ENCODE peak calls at places on chromosomes 4 and X, in four cellular contexts. V, B, F and S are unnamed samples.

GRCh38 chrX:20317873-20318272 is 51.2 kb upstream of the RPS6KA3 start:
- DNase-seq in V (no peak), B (no peak), F (peak; percentile 19), S (no peak)

GRCh38 chr4:121316091-121316490 is 64.7 kb downstream of the QRFPR start:
- DNase-seq in V (no peak), B (no peak), F (no peak), S (no peak)

GRCh38 chrX:132165651-132166050 is 37.8 kb upstream of the FRMD7 start:
- DNase-seq in V (no peak), B (no peak), F (no peak), S (no peak)

GRCh38 chrX:102659790-102660757 is 8.8 kb downstream of the GPRASP1 start:
- DNase-seq in V (peak; percentile 88), B (peak; percentile 6), F (peak; percentile 52), S (peak; percentile 97)

GRCh38 chr4:48375651-48376291 is 34.4 kb downstream of the SLAIN2 start:
- DNase-seq in V (peak; percentile 71), B (peak; percentile 25), F (no peak), S (peak; percentile 19)

GRCh38 chr4:75545526-75545925 is 10.3 kb upstream of the ODAPH start:
- DNase-seq in V (no peak), B (no peak), F (no peak), S (no peak)

GRCh38 chrX:13283512-13283911 is 36.3 kb downstream of the ATXN3L start:
- DNase-seq in V (no peak), B (peak; percentile 80), F (no peak), S (no peak)

GRCh38 chr4:5619913-5620625 is 88.3 kb downstream of the EVC2 start:
- DNase-seq in V (no peak), B (peak; percentile 60), F (no peak), S (no peak)

GRCh38 chr4:78661923-78662521 is 110.5 kb downstream of the ANXA3 start:
- DNase-seq in V (no peak), B (peak; percentile 58), F (no peak), S (peak; percentile 29)

GRCh38 chrX:21986596-21986995 is 45.5 kb upstream of the PHEX start:
- DNase-seq in V (no peak), B (no peak), F (no peak), S (no peak)

GRCh38 chr4:152724494-152724893 is 44.7 kb upstream of the TMEM154 start:
- DNase-seq in V (no peak), B (no peak), F (no peak), S (no peak)

DNA sequence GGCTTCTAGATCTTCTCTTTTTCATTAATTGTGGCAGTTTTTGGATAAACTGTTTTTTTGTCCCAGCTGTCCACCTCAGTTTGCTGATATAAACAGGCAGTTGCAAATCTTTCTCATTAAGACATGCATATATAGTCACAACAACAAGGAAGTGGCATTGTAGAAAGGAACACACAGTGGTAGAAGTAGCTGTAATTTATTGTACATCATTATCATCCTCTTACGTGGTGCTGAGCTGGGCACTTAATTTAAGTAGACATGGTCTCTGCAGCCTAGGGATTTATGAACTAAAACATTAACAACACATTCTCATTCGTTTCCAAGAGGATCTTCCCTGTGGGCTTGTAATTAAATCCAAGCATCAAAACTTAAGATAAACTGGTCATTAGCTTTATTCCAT is 500.2 kb downstream of the INPP4B start:
- DNase-seq in V (no peak), B (no peak), F (no peak), S (no peak)
- TF ChIP-seq POLR2A in V (no peak), B (no peak), F (no peak), S (no peak)

GRCh38 chrX:119007189-119007770 is 32.9 kb downstream of the LONRF3 start:
- DNase-seq in V (no peak), B (no peak), F (no peak), S (no peak)

GRCh38 chrX:119009071-119009470 is 34.7 kb downstream of the LONRF3 start:
- DNase-seq in V (no peak), B (no peak), F (no peak), S (no peak)

GRCh38 chrX:119004920-119005524 is 30.6 kb downstream of the LONRF3 start:
- DNase-seq in V (peak; percentile 53), B (peak; percentile 56), F (peak; percentile 29), S (no peak)

GRCh38 chrX:119010491-119010890 is 36.1 kb downstream of the LONRF3 start:
- DNase-seq in V (no peak), B (no peak), F (no peak), S (no peak)

DNA sequence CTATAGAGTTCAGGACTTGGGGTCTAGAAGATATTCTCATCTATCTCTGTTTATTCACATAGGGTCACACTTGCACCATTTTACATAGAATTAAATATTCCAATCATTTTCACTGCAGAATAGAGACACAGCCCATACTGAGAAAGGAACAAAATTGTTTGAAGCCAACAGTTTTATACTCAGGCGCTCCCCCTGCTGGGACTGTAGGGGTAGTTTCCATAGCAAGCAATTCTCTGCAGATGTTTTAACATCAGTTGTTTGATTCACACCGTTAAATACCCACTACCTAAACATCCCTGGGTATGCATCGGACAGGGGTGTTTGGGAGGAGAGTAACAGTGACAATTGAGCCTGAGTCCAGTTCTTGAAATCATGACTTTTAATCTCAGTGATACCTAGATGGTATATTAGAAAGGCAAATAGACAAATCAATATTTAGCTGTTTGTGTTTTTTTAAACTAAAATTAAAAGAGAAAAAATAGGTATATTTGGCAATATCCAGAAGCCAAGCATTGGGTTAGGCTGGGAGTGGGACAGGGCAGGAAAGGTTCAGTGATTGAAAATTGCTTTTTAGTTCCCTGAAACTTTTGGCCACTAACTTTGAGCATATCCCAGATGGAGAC is 33.8 kb downstream of the LONRF3 start:
- DNase-seq in V (peak; percentile 21), B (peak; percentile 29), F (no peak), S (no peak)
- TF ChIP-seq CTCF in V (peak; percentile 60), B (peak; percentile 57), F (peak; percentile 45), S (no peak)

GRCh38 chr4:109730294-109731051 is 603 bp upstream of the PLA2G12A start:
- DNase-seq in V (peak; percentile 68), B (no peak), F (peak; percentile 27), S (peak; percentile 43)

GRCh38 chr4:109729155-109729562 is 711 bp downstream of the PLA2G12A start:
- DNase-seq in V (no peak), B (peak; percentile 43), F (no peak), S (no peak)

GRCh38 chr4:109733728-109734127 is 3.9 kb upstream of the PLA2G12A start:
- DNase-seq in V (no peak), B (no peak), F (no peak), S (no peak)

GRCh38 chr4:109728385-109728784 is 1.5 kb downstream of the PLA2G12A start:
- DNase-seq in V (no peak), B (no peak), F (no peak), S (no peak)

DNA sequence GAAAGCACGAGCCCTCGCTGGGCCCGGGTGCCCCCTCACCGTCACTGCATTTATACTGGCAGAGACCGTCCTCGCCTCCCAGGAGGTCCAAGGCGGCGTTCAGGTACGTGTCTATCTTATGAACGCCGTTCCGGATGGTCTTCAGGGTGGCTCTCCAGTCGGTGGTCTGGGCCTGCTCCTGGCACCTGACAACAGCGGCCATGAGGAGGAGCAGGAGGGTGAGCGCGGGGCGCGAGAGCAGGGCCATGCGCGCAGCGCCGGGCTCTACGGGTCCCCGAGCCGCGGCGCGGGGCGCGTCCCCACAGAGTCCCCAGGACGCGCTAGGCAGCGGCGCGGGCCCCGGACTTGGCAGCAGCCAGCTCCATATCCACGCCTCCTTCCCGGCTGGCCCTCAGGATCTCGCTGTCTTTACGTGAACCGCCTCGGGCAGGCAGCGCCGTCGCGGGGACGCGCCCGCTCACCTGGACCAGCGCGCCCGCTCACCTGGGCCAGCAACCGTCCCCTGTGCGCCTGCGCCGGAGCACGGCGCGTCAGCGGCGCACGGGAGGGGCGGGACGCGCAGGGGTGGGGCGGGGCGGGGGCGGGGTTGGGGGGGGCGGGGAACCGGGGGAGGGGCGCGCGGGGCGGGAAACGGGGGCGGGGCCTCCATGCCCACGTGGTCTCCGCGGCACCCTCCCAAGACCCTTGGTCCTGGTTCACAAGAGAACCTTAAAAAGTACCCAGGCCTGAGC is at the start of gene PLA2G12A:
- DNase-seq in V (peak; percentile 89), B (peak; percentile 70), F (peak; percentile 86), S (peak; percentile 94)
- TF ChIP-seq POLR2A in V (peak; percentile 78), B (peak; percentile 40), F (no peak), S (no peak)

GRCh38 chrX:16278927-16279326 is 111.6 kb downstream of the MAGEB17 start:
- DNase-seq in V (no peak), B (peak; percentile 2), F (no peak), S (no peak)
- TF ChIP-seq CTCF in V (no peak), B (peak; percentile 24), F (no peak), S (no peak)

GRCh38 chr4:1057403-1057745 is 45.9 kb downstream of the FGFRL1 start:
- DNase-seq in V (no peak), B (no peak), F (no peak), S (no peak)

GRCh38 chr4:1058198-1058996 is 47.0 kb downstream of the FGFRL1 start:
- DNase-seq in V (peak; percentile 49), B (no peak), F (no peak), S (no peak)

GRCh38 chr4:1060646-1061371 is 49.4 kb downstream of the FGFRL1 start:
- DNase-seq in V (no peak), B (no peak), F (no peak), S (peak; percentile 70)

GRCh38 chr4:1060121-1060520 is 48.7 kb downstream of the FGFRL1 start:
- DNase-seq in V (no peak), B (no peak), F (no peak), S (peak; percentile 69)

DNA sequence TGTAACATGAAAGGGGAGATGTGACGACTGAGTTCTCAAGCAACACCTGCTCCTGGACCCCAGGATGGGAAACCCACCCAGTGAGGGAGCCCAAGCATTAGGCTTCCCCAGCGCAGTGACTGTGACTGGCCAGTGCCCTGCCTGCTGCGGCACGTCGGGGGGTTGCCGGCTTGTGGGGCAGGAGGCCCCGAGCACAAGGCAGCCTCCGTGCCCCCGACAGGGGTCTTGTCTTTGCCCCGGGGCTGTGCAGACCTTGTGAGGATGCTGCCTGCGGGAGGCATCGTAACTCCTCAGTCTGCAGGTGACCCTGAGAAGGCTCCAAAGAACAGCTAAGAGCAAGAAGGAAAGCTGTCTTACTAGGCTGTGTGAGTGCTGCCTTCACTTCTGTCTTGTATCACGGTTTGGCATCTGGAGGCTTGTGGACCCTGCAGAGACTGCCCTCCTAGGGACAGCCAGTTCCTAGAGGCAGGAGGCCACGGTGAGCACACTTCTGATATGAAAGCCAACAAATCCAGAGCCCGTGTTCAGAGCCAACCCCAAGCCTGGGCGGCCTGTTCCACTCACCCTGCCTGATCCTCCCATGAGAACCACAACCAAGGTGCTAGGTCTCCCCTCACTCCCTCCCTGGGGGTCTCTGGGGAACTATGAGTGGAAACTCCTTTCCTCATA is 47.7 kb downstream of the FGFRL1 start:
- DNase-seq in V (no peak), B (no peak), F (no peak), S (no peak)
- TF ChIP-seq POLR2A in V (no peak), B (no peak), F (no peak), S (no peak)

GRCh38 chr4:165360985-165361678 is 17.7 kb upstream of the CPE start:
- DNase-seq in V (no peak), B (no peak), F (no peak), S (no peak)

GRCh38 chr4:165360041-165360782 is 18.6 kb upstream of the CPE start:
- DNase-seq in V (no peak), B (no peak), F (no peak), S (no peak)

GRCh38 chr4:165351359-165352130 is 24.1 kb downstream of the MSMO1 start:
- DNase-seq in V (no peak), B (peak; percentile 28), F (no peak), S (no peak)

GRCh38 chr4:165359501-165359900 is 19.3 kb upstream of the CPE start:
- DNase-seq in V (no peak), B (peak; percentile 55), F (no peak), S (no peak)

GRCh38 chr4:165355900-165356300 is 22.9 kb upstream of the CPE start:
- DNase-seq in V (no peak), B (peak; percentile 56), F (no peak), S (no peak)
- TF ChIP-seq CTCF in V (peak; percentile 19), B (peak; percentile 46), F (peak; percentile 20), S (no peak)